ENCODE peak calls at places on chromosomes 16 and 17, in seven cellular contexts. One of them, this sample, is unnamed.

GRCh38 chr16:65618335-65618734 is 496.5 kb upstream of the CDH11 start:
- DNase-seq in transverse colon: no peak
- DNase-seq in prostate gland: no peak
- DNase-seq in right atrium auricular region: no peak
- DNase-seq in ascending aorta: no peak
- DNase-seq in stomach: no peak
- DNase-seq in lower leg skin: no peak
- DNase-seq in this sample: no peak

GRCh38 chr17:39332092-39332491 is 69.3 kb downstream of the FBXL20 start:
- DNase-seq in transverse colon: no peak
- DNase-seq in lower leg skin: no peak
- DNase-seq in ascending aorta: no peak
- DNase-seq in stomach: no peak
- DNase-seq in prostate gland: no peak
- DNase-seq in right atrium auricular region: no peak
- DNase-seq in this sample: no peak

GRCh38 chr16:75097941-75098897 is 18.4 kb downstream of the LDHD start:
- DNase-seq in transverse colon: no peak
- DNase-seq in right atrium auricular region: no peak
- DNase-seq in prostate gland: no peak
- DNase-seq in stomach: peak; percentile 47
- DNase-seq in lower leg skin: no peak
- DNase-seq in ascending aorta: no peak
- DNase-seq in this sample: no peak

GRCh38 chr17:70955441-70955840 is 786.1 kb downstream of the KCNJ2 start:
- DNase-seq in ascending aorta: no peak
- DNase-seq in stomach: no peak
- DNase-seq in lower leg skin: no peak
- DNase-seq in prostate gland: no peak
- DNase-seq in right atrium auricular region: no peak
- DNase-seq in transverse colon: no peak
- DNase-seq in this sample: no peak

GRCh38 chr16:49559242-49559641 is 185.6 kb downstream of the C16orf78 start:
- DNase-seq in stomach: no peak
- DNase-seq in right atrium auricular region: no peak
- DNase-seq in prostate gland: no peak
- DNase-seq in ascending aorta: no peak
- DNase-seq in lower leg skin: no peak
- DNase-seq in transverse colon: no peak
- DNase-seq in this sample: no peak

GRCh38 chr16:26795184-26795583 is 271.5 kb upstream of the C16orf82 start:
- DNase-seq in prostate gland: no peak
- DNase-seq in ascending aorta: no peak
- DNase-seq in lower leg skin: no peak
- DNase-seq in stomach: no peak
- DNase-seq in right atrium auricular region: no peak
- DNase-seq in transverse colon: no peak
- DNase-seq in this sample: no peak

GRCh38 chr16:932831-933330 is 37.9 kb downstream of the LMF1 start:
- DNase-seq in transverse colon: no peak
- DNase-seq in prostate gland: no peak
- DNase-seq in stomach: no peak
- DNase-seq in right atrium auricular region: no peak
- DNase-seq in ascending aorta: no peak
- DNase-seq in lower leg skin: no peak
- DNase-seq in this sample: no peak

GRCh38 chr17:18182190-18182977 is 1.2 kb upstream of the ALKBH5 start:
- DNase-seq in lower leg skin: no peak
- DNase-seq in transverse colon: peak; percentile 50
- DNase-seq in ascending aorta: peak; percentile 70
- DNase-seq in prostate gland: peak; percentile 9
- DNase-seq in stomach: peak; percentile 94
- DNase-seq in right atrium auricular region: no peak
- DNase-seq in this sample: no peak

GRCh38 chr17:29619251-29619650 is 3.5 kb downstream of the CORO6 start:
- DNase-seq in ascending aorta: no peak
- DNase-seq in prostate gland: no peak
- DNase-seq in right atrium auricular region: no peak
- DNase-seq in stomach: no peak
- DNase-seq in transverse colon: no peak
- DNase-seq in lower leg skin: no peak
- DNase-seq in this sample: no peak

GRCh38 chr16:75653926-75654325 is 6.4 kb downstream of the TERF2IP start:
- DNase-seq in transverse colon: no peak
- DNase-seq in ascending aorta: no peak
- DNase-seq in stomach: no peak
- DNase-seq in lower leg skin: no peak
- DNase-seq in prostate gland: no peak
- DNase-seq in right atrium auricular region: no peak
- DNase-seq in this sample: no peak

GRCh38 chr16:84804326-84804725 is 15.5 kb upstream of the CRISPLD2 start:
- DNase-seq in stomach: no peak
- DNase-seq in ascending aorta: no peak
- DNase-seq in prostate gland: no peak
- DNase-seq in lower leg skin: no peak
- DNase-seq in right atrium auricular region: no peak
- DNase-seq in transverse colon: no peak
- DNase-seq in this sample: peak; percentile 71

GRCh38 chr16:87845213-87845612 is 24.1 kb downstream of the SLC7A5 start:
- DNase-seq in transverse colon: no peak
- DNase-seq in lower leg skin: no peak
- DNase-seq in stomach: no peak
- DNase-seq in prostate gland: no peak
- DNase-seq in ascending aorta: no peak
- DNase-seq in right atrium auricular region: no peak
- DNase-seq in this sample: no peak

GRCh38 chr16:27228621-27229501 is 25.5 kb downstream of the KDM8 start:
- DNase-seq in ascending aorta: no peak
- DNase-seq in right atrium auricular region: no peak
- DNase-seq in stomach: no peak
- DNase-seq in prostate gland: no peak
- DNase-seq in lower leg skin: no peak
- DNase-seq in transverse colon: no peak
- DNase-seq in this sample: peak; percentile 84

GRCh38 chr17:15907290-15907689 is 37.6 kb upstream of the ADORA2B start:
- DNase-seq in ascending aorta: no peak
- DNase-seq in transverse colon: no peak
- DNase-seq in prostate gland: no peak
- DNase-seq in lower leg skin: no peak
- DNase-seq in right atrium auricular region: no peak
- DNase-seq in stomach: no peak
- DNase-seq in this sample: no peak

GRCh38 chr17:50681260-50682200 is 26.2 kb downstream of the ANKRD40 start:
- DNase-seq in stomach: no peak
- DNase-seq in prostate gland: peak; percentile 58
- DNase-seq in lower leg skin: no peak
- DNase-seq in transverse colon: no peak
- DNase-seq in ascending aorta: no peak
- DNase-seq in right atrium auricular region: peak; percentile 74
- DNase-seq in this sample: peak; percentile 54

DNA sequence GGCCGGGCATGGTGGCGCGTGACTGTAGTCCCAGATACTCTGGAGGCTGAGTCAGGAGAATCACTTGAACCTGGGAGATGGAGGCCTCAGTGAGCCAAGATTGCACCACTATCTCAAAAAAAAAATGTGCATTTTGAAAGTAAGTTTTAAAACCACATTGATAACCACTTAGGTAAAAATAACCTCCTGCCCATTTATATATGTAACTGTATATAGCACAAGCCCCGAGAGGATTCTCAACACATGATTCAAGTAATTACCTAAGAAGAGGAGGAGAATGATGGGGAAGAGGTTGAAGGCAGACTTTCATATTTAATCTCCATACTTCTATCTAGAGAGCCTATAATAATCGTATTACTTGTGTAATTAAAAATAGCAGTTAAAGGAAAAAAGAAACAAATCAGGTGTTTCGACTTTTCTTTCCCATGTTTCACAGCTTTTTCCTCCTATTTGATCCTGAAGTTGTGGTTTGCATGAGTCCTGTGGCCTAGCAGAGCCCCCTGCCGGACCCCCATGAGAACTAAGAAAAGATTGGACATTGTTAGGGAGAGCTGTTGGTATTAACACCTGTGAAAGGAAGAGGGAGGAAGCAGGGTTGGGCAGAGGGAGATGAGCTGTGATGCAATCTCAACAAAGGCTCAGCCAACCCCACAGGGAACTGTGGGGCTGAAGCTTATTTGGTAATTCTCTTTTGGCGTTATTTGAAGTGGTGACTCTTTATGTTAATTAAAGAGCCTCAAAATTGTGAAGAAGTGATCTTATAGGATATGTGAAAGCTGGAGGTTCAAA is 22.1 kb downstream of the PMFBP1 start:
- DNase-seq in transverse colon: no peak
- DNase-seq in lower leg skin: no peak
- DNase-seq in ascending aorta: no peak
- DNase-seq in prostate gland: no peak
- DNase-seq in right atrium auricular region: no peak
- DNase-seq in stomach: no peak
- DNase-seq in this sample: no peak
- TF ChIP-seq CTCF in transverse colon: no peak
- TF ChIP-seq CTCF in lower leg skin: no peak
- TF ChIP-seq CTCF in ascending aorta: no peak
- TF ChIP-seq CTCF in prostate gland: no peak
- TF ChIP-seq CTCF in right atrium auricular region: no peak
- TF ChIP-seq CTCF in stomach: no peak
- TF ChIP-seq CTCF in this sample: no peak

GRCh38 chr16:70683146-70683944 is 2.5 kb downstream of the MTSS2 start:
- DNase-seq in ascending aorta: no peak
- DNase-seq in transverse colon: no peak
- DNase-seq in right atrium auricular region: no peak
- DNase-seq in prostate gland: no peak
- DNase-seq in lower leg skin: no peak
- DNase-seq in stomach: no peak
- DNase-seq in this sample: peak; percentile 74
- H3K4me3 ChIP-seq in ascending aorta: peak overlapping the region; percentile 91
- H3K4me3 ChIP-seq in transverse colon: peak overlapping the region; percentile 58
- H3K4me3 ChIP-seq in right atrium auricular region: no peak overlapping the region
- H3K4me3 ChIP-seq in prostate gland: peak overlapping the region; percentile 90
- H3K4me3 ChIP-seq in lower leg skin: no peak overlapping the region
- H3K4me3 ChIP-seq in stomach: peak overlapping the region; percentile 76
- H3K4me3 ChIP-seq in this sample: no peak overlapping the region

GRCh38 chr17:48612854-48613691 is 2.0 kb downstream of the HOXB8 start:
- DNase-seq in lower leg skin: no peak
- DNase-seq in transverse colon: peak; percentile 49
- DNase-seq in right atrium auricular region: no peak
- DNase-seq in stomach: no peak
- DNase-seq in prostate gland: no peak
- DNase-seq in ascending aorta: no peak
- DNase-seq in this sample: peak; percentile 47
- TF ChIP-seq CTCF in lower leg skin: no peak
- TF ChIP-seq CTCF in transverse colon: peak; percentile 29
- TF ChIP-seq CTCF in right atrium auricular region: no peak
- TF ChIP-seq CTCF in stomach: no peak
- TF ChIP-seq CTCF in prostate gland: no peak
- TF ChIP-seq CTCF in ascending aorta: peak; percentile 28
- TF ChIP-seq CTCF in this sample: no peak

DNA sequence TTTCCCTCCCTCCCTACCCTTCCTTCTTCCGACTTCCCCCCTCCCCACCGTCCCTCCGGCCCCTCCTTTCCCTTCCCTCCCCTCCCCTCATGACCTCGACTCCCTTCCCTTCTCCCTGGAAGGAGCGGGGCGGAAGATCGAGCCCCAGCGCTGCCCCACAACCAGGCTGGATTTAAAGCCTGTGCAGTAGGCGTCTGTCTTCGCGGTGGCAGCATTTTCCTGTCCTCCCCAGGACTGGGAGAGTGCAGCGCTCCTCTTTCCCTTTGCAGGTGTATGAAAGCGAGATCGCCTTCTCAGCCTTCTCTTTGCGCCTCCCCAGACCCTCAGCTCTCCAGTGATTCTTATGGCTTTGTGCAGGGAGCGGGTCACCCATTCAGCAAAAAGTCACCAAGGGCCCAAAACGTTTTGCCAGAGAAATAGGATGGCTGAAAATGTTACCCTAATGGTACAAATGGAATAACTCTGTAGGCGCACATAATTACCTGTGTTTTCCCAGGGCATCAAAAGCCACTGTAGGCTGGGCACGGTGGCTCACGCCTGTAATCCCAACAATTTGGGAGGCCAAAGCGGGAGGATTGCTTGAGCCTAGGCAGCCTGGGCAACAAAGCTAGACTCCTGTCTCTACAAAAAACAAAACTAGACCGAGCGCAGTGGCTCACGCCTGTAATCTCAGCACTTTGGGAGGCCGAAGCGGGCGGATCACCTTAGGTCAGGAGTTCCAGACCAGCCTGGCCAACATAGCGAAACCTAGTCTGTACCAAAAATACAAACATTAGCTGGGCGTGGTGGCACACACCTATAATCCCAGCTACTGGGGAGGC is 40.8 kb downstream of the SLFN12L start:
- DNase-seq in transverse colon: no peak
- DNase-seq in ascending aorta: no peak
- DNase-seq in lower leg skin: no peak
- DNase-seq in stomach: no peak
- DNase-seq in right atrium auricular region: no peak
- DNase-seq in prostate gland: no peak
- DNase-seq in this sample: no peak
- H3K4me3 ChIP-seq in transverse colon: no peak overlapping the region
- H3K4me3 ChIP-seq in ascending aorta: no peak overlapping the region
- H3K4me3 ChIP-seq in lower leg skin: no peak overlapping the region
- H3K4me3 ChIP-seq in stomach: no peak overlapping the region
- H3K4me3 ChIP-seq in right atrium auricular region: no peak overlapping the region
- H3K4me3 ChIP-seq in prostate gland: no peak overlapping the region
- H3K4me3 ChIP-seq in this sample: no peak overlapping the region

DNA sequence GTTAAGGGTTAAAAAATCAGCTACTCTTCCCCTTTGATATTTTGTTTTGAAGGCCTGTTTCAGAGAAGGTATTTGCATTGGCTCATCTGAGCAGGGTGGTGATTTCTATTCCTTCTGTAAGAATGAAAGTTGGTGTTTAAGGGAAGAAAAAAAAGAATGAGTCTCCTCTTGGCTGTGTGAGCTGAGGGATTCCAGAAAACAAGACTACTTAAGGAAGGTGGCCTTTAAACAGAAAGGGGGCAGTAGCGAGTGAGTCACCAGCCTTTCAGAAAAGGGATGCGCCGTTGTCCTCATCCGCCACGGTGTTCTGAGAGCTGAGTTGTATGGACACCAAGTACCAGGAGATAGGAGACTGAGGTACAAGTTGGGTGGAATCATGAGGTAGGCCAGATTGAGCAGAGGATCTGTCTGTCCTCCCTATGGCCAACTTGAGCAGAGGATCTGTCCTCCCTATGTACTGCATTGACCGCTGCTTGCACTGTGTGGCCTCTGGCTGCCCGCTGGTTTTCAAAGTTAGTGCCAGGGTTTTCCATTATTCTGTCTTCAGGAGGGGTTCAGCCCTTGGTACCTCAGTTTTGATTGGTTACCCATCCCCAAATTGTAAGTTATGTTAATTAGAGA is 8.2 kb downstream of the PRKCA start:
- DNase-seq in lower leg skin: no peak
- DNase-seq in stomach: no peak
- DNase-seq in ascending aorta: no peak
- DNase-seq in prostate gland: no peak
- DNase-seq in right atrium auricular region: no peak
- DNase-seq in transverse colon: no peak
- DNase-seq in this sample: no peak
- TF ChIP-seq CTCF in lower leg skin: no peak
- TF ChIP-seq CTCF in stomach: no peak
- TF ChIP-seq CTCF in ascending aorta: no peak
- TF ChIP-seq CTCF in prostate gland: no peak
- TF ChIP-seq CTCF in right atrium auricular region: no peak
- TF ChIP-seq CTCF in transverse colon: no peak
- TF ChIP-seq CTCF in this sample: no peak

GRCh38 chr17:81866440-81867122 is 4.6 kb downstream of the ARHGDIA start:
- DNase-seq in ascending aorta: no peak
- DNase-seq in right atrium auricular region: no peak
- DNase-seq in prostate gland: no peak
- DNase-seq in lower leg skin: no peak
- DNase-seq in stomach: no peak
- DNase-seq in transverse colon: no peak
- DNase-seq in this sample: no peak
- H3K4me3 ChIP-seq in ascending aorta: no peak overlapping the region
- H3K4me3 ChIP-seq in right atrium auricular region: no peak overlapping the region
- H3K4me3 ChIP-seq in prostate gland: no peak overlapping the region
- H3K4me3 ChIP-seq in lower leg skin: no peak overlapping the region
- H3K4me3 ChIP-seq in stomach: no peak overlapping the region
- H3K4me3 ChIP-seq in transverse colon: no peak overlapping the region
- H3K4me3 ChIP-seq in this sample: no peak overlapping the region

This sample was measured in spleen.